ENCODE peak calls at places on chromosomes 2 and 18, in five cellular contexts. T is stimulated activated CD8-positive, alpha-beta memory T cell treated with anti-CD3 and anti-CD28 coated beads, Interleukin-15, amount 100 ng/mL, for 24 hours; W is COLO829; M is CD4-positive, alpha-beta memory T cell; E is stimulated activated CD4-positive, alpha-beta T cell treated with anti-CD3 and anti-CD28 coated beads, Interleukin-2, amount 100 ng/mL, for 48 hours. D is an unnamed sample.
A peak's percentile ranks its signal among the peaks of the same experiment; 100 is the strongest.

GRCh38 chr2:29343830-29344229 is 228.6 kb downstream of the CLIP4 start:
- DNase-seq in T (no peak), W (no peak), M (no peak), E (no peak), D (no peak)

GRCh38 chr2:220619525-220620267 is 952.4 kb downstream of the EPHA4 start:
- DNase-seq in T (no peak), W (no peak), M (no peak), E (no peak), D (no peak)

GRCh38 chr18:10793730-10794370 is 268.0 kb downstream of the NAPG start:
- DNase-seq in T (no peak), W (no peak), M (no peak), E (no peak), D (no peak)

GRCh38 chr2:69969991-69970390 is 8.6 kb upstream of the ASPRV1 start:
- DNase-seq in T (no peak), W (no peak), M (no peak), E (no peak), D (no peak)

GRCh38 chr2:205769494-205769848 is 87.2 kb downstream of the NRP2 start:
- DNase-seq in T (no peak), W (peak; percentile 70), M (no peak), E (no peak), D (peak; percentile 59)

GRCh38 chr2:24409700-24410556 is 49.6 kb upstream of the ITSN2 start:
- DNase-seq in T (no peak), W (peak; percentile 78), M (peak; percentile 53), E (no peak), D (peak; percentile 89)

GRCh38 chr2:201807452-201807980 is 1.2 kb downstream of the CDK15 start:
- DNase-seq in T (no peak), W (peak; percentile 54), M (no peak), E (no peak), D (peak; percentile 89)

GRCh38 chr2:1521878-1522495 is 108.7 kb downstream of the TPO start:
- DNase-seq in T (no peak), W (no peak), M (no peak), E (no peak), D (no peak)

GRCh38 chr2:206958236-206958635 is 18.9 kb downstream of the CPO start:
- DNase-seq in T (no peak), W (no peak), M (no peak), E (no peak), D (no peak)

GRCh38 chr2:182668671-182669070 is 47.4 kb upstream of the DNAJC10 start:
- DNase-seq in T (no peak), W (no peak), M (no peak), E (no peak), D (no peak)

GRCh38 chr2:207432471-207432870 is 97.3 kb upstream of the CREB1 start:
- DNase-seq in T (no peak), W (no peak), M (no peak), E (no peak), D (peak; percentile 37)

GRCh38 chr18:24214144-24214543 is 75.3 kb downstream of the CABYR start:
- DNase-seq in T (no peak), W (no peak), M (no peak), E (no peak), D (no peak)

GRCh38 chr2:200603972-200604371 is 18.2 kb downstream of the AOX1 start:
- DNase-seq in T (no peak), W (no peak), M (no peak), E (no peak), D (no peak)

GRCh38 chr2:32977228-32977758 is 30.5 kb downstream of the LTBP1 start:
- DNase-seq in T (no peak), W (no peak), M (no peak), E (no peak), D (no peak)

GRCh38 chr2:196181484-196181883 is 10.1 kb upstream of the STK17B start:
- DNase-seq in T (no peak), W (no peak), M (no peak), E (no peak), D (no peak)

GRCh38 chr18:54151376-54151775 is 73.1 kb downstream of the MBD2 start:
- DNase-seq in T (no peak), W (no peak), M (no peak), E (no peak), D (no peak)

GRCh38 chr2:175063741-175064140 is 58.6 kb upstream of the CHN1 start:
- DNase-seq in T (no peak), W (no peak), M (no peak), E (no peak), D (no peak)

GRCh38 chr2:148027822-148028221 is 6.9 kb downstream of the MBD5 start:
- DNase-seq in T (no peak), W (no peak), M (no peak), E (no peak), D (peak; percentile 10)

GRCh38 chr2:628651-629050 is 48.6 kb downstream of the TMEM18 start:
- DNase-seq in T (no peak), W (peak; percentile 13), M (no peak), E (no peak), D (peak; percentile 47)

GRCh38 chr2:85838181-85838580 is 50.6 kb downstream of the ST3GAL5 start:
- DNase-seq in T (no peak), W (no peak), M (no peak), E (no peak), D (no peak)

GRCh38 chr2:10242998-10243925 is 59.4 kb upstream of the HPCAL1 start:
- DNase-seq in T (no peak), W (no peak), M (no peak), E (no peak), D (no peak)

GRCh38 chr2:126849486-126849885 is 49.2 kb upstream of the TEX51 start:
- DNase-seq in T (no peak), W (no peak), M (no peak), E (no peak), D (no peak)

GRCh38 chr2:161090401-161090800 is 69.8 kb upstream of the TANK start:
- DNase-seq in T (no peak), W (no peak), M (peak; percentile 32), E (no peak), D (no peak)

GRCh38 chr18:70332694-70333093 is 43.8 kb downstream of the SOCS6 start:
- DNase-seq in T (no peak), W (no peak), M (no peak), E (no peak), D (peak; percentile 52)

GRCh38 chr2:190467575-190468083 is 59.5 kb downstream of the MFSD6 start:
- DNase-seq in T (no peak), W (no peak), M (no peak), E (no peak), D (peak; percentile 45)

GRCh38 chr18:63677490-63678225 is 16.0 kb upstream of the SERPINB3 start:
- DNase-seq in T (no peak), W (no peak), M (no peak), E (no peak), D (peak; percentile 18)

GRCh38 chr18:34729264-34729663 is 19.2 kb downstream of the DTNA start:
- DNase-seq in T (no peak), W (peak; percentile 30), M (no peak), E (no peak), D (peak; percentile 36)

GRCh38 chr2:100976634-100977391 is 25.3 kb upstream of the RPL31 start:
- DNase-seq in T (no peak), W (no peak), M (no peak), E (no peak), D (no peak)

GRCh38 chr2:129192841-129193253 is 786.6 kb upstream of the RAB6C start:
- DNase-seq in T (no peak), W (no peak), M (no peak), E (no peak), D (no peak)

GRCh38 chr2:182715121-182715895 is 749 bp upstream of the DNAJC10 start:
- DNase-seq in T (no peak), W (peak; percentile 19), M (no peak), E (no peak), D (peak; percentile 48)

GRCh38 chr2:48092846-48093498 is 186.7 kb upstream of the FBXO11 start:
- DNase-seq in T (no peak), W (no peak), M (no peak), E (no peak), D (no peak)

GRCh38 chr2:43484323-43484930 is 111.4 kb downstream of the THADA start:
- DNase-seq in T (no peak), W (no peak), M (peak; percentile 54), E (no peak), D (peak; percentile 91)

GRCh38 chr2:189783927-189784867 is at the start of the genes ORMDL1 and PMS1:
- DNase-seq in T (peak; percentile 84), W (peak; percentile 93), M (peak; percentile 96), E (peak; percentile 91), D (peak; percentile 99)

GRCh38 chr2:9665903-9666302 is 35.1 kb upstream of the YWHAQ start:
- DNase-seq in T (no peak), W (no peak), M (no peak), E (no peak), D (peak; percentile 45)

GRCh38 chr2:74328573-74328972 is 14.6 kb downstream of the SLC4A5 start:
- DNase-seq in T (no peak), W (no peak), M (no peak), E (no peak), D (no peak)

GRCh38 chr2:202361133-202361532 is 15.0 kb upstream of the BMPR2 start:
- DNase-seq in T (no peak), W (no peak), M (no peak), E (no peak), D (peak; percentile 34)

D was measured in adipocyte.